ENCODE peak calls at places on chromosomes 1 and 21, in ten cellular contexts. One of them, this sample, is unnamed.

GRCh38 chr21:42622284-42622683 is 31.1 kb upstream of the PDE9A start:
- DNase-seq in HFFc6: no peak
- DNase-seq in fibroblast of pulmonary artery: no peak
- DNase-seq in RWPE2: no peak
- DNase-seq in fibroblast of lung: no peak
- DNase-seq in epithelial cell of esophagus: no peak
- DNase-seq in breast epithelium: no peak
- DNase-seq in astrocyte of the spinal cord: no peak
- DNase-seq in osteocyte: no peak
- DNase-seq in heart right ventricle: no peak
- DNase-seq in this sample: no peak

GRCh38 chr21:17602874-17603273 is 9.8 kb downstream of the BTG3 start:
- DNase-seq in HFFc6: peak
- DNase-seq in fibroblast of pulmonary artery: peak
- DNase-seq in RWPE2: no peak
- DNase-seq in fibroblast of lung: peak
- DNase-seq in epithelial cell of esophagus: no peak
- DNase-seq in breast epithelium: no peak
- DNase-seq in astrocyte of the spinal cord: peak
- DNase-seq in osteocyte: no peak
- DNase-seq in heart right ventricle: no peak
- DNase-seq in this sample: no peak

GRCh38 chr1:162823231-162823630 is 32.7 kb downstream of the HSD17B7 start:
- DNase-seq in HFFc6: no peak
- DNase-seq in fibroblast of pulmonary artery: no peak
- DNase-seq in RWPE2: no peak
- DNase-seq in fibroblast of lung: no peak
- DNase-seq in epithelial cell of esophagus: peak
- DNase-seq in breast epithelium: no peak
- DNase-seq in astrocyte of the spinal cord: no peak
- DNase-seq in osteocyte: no peak
- DNase-seq in heart right ventricle: no peak
- DNase-seq in this sample: no peak

GRCh38 chr1:168628807-168629206 is 52.4 kb downstream of the XCL1 start:
- DNase-seq in HFFc6: peak
- DNase-seq in fibroblast of pulmonary artery: peak
- DNase-seq in RWPE2: peak
- DNase-seq in fibroblast of lung: peak
- DNase-seq in epithelial cell of esophagus: peak
- DNase-seq in breast epithelium: no peak
- DNase-seq in astrocyte of the spinal cord: peak
- DNase-seq in osteocyte: no peak
- DNase-seq in heart right ventricle: no peak
- DNase-seq in this sample: no peak

GRCh38 chr1:1761504-1762376 is 16.5 kb downstream of the NADK start:
- DNase-seq in HFFc6: no peak
- DNase-seq in fibroblast of pulmonary artery: no peak
- DNase-seq in RWPE2: no peak
- DNase-seq in fibroblast of lung: no peak
- DNase-seq in epithelial cell of esophagus: no peak
- DNase-seq in breast epithelium: no peak
- DNase-seq in astrocyte of the spinal cord: no peak
- DNase-seq in osteocyte: no peak
- DNase-seq in heart right ventricle: no peak
- DNase-seq in this sample: no peak

GRCh38 chr1:196034080-196034706 is 574.0 kb downstream of the KCNT2 start:
- DNase-seq in HFFc6: no peak
- DNase-seq in fibroblast of pulmonary artery: peak
- DNase-seq in RWPE2: no peak
- DNase-seq in fibroblast of lung: peak
- DNase-seq in epithelial cell of esophagus: no peak
- DNase-seq in breast epithelium: no peak
- DNase-seq in astrocyte of the spinal cord: peak
- DNase-seq in osteocyte: no peak
- DNase-seq in heart right ventricle: no peak
- DNase-seq in this sample: no peak

GRCh38 chr1:109573785-109574184 is 25.4 kb downstream of the GNAI3 start:
- DNase-seq in HFFc6: no peak
- DNase-seq in fibroblast of pulmonary artery: no peak
- DNase-seq in RWPE2: no peak
- DNase-seq in fibroblast of lung: no peak
- DNase-seq in epithelial cell of esophagus: no peak
- DNase-seq in breast epithelium: no peak
- DNase-seq in astrocyte of the spinal cord: no peak
- DNase-seq in osteocyte: no peak
- DNase-seq in heart right ventricle: no peak
- DNase-seq in this sample: no peak

GRCh38 chr1:90850181-90850924 is 133.3 kb upstream of the BARHL2 start:
- DNase-seq in HFFc6: no peak
- DNase-seq in fibroblast of pulmonary artery: peak
- DNase-seq in RWPE2: no peak
- DNase-seq in fibroblast of lung: no peak
- DNase-seq in epithelial cell of esophagus: no peak
- DNase-seq in breast epithelium: no peak
- DNase-seq in astrocyte of the spinal cord: no peak
- DNase-seq in osteocyte: no peak
- DNase-seq in heart right ventricle: peak
- DNase-seq in this sample: no peak

GRCh38 chr1:913491-914252 is 10.1 kb upstream of the SAMD11 start:
- DNase-seq in HFFc6: no peak
- DNase-seq in fibroblast of pulmonary artery: no peak
- DNase-seq in RWPE2: peak
- DNase-seq in fibroblast of lung: no peak
- DNase-seq in epithelial cell of esophagus: no peak
- DNase-seq in breast epithelium: no peak
- DNase-seq in astrocyte of the spinal cord: no peak
- DNase-seq in osteocyte: no peak
- DNase-seq in heart right ventricle: no peak
- DNase-seq in this sample: no peak

GRCh38 chr1:156444407-156445001 is 56.1 kb downstream of the MEF2D start:
- DNase-seq in HFFc6: no peak
- DNase-seq in fibroblast of pulmonary artery: peak
- DNase-seq in RWPE2: no peak
- DNase-seq in fibroblast of lung: no peak
- DNase-seq in epithelial cell of esophagus: peak
- DNase-seq in breast epithelium: no peak
- DNase-seq in astrocyte of the spinal cord: no peak
- DNase-seq in osteocyte: no peak
- DNase-seq in heart right ventricle: no peak
- DNase-seq in this sample: no peak

GRCh38 chr1:21490774-21491482 is 18.3 kb upstream of the ALPL start:
- DNase-seq in HFFc6: peak
- DNase-seq in fibroblast of pulmonary artery: peak
- DNase-seq in RWPE2: no peak
- DNase-seq in fibroblast of lung: peak
- DNase-seq in epithelial cell of esophagus: peak
- DNase-seq in breast epithelium: no peak
- DNase-seq in astrocyte of the spinal cord: peak
- DNase-seq in osteocyte: no peak
- DNase-seq in heart right ventricle: no peak
- DNase-seq in this sample: no peak

GRCh38 chr1:107669996-107670395 is 295.0 kb downstream of the VAV3 start:
- DNase-seq in HFFc6: no peak
- DNase-seq in fibroblast of pulmonary artery: peak
- DNase-seq in RWPE2: no peak
- DNase-seq in fibroblast of lung: peak
- DNase-seq in epithelial cell of esophagus: peak
- DNase-seq in breast epithelium: peak
- DNase-seq in astrocyte of the spinal cord: peak
- DNase-seq in osteocyte: no peak
- DNase-seq in heart right ventricle: peak
- DNase-seq in this sample: no peak

GRCh38 chr1:30695481-30695880 is 27.9 kb downstream of the MATN1 start:
- DNase-seq in HFFc6: no peak
- DNase-seq in fibroblast of pulmonary artery: no peak
- DNase-seq in RWPE2: no peak
- DNase-seq in fibroblast of lung: peak
- DNase-seq in epithelial cell of esophagus: no peak
- DNase-seq in breast epithelium: peak
- DNase-seq in astrocyte of the spinal cord: no peak
- DNase-seq in osteocyte: no peak
- DNase-seq in heart right ventricle: no peak
- DNase-seq in this sample: no peak

GRCh38 chr1:234851450-234852438 is 241.8 kb upstream of the IRF2BP2 start:
- DNase-seq in HFFc6: peak
- DNase-seq in fibroblast of pulmonary artery: peak
- DNase-seq in RWPE2: no peak
- DNase-seq in fibroblast of lung: no peak
- DNase-seq in epithelial cell of esophagus: peak
- DNase-seq in breast epithelium: no peak
- DNase-seq in astrocyte of the spinal cord: peak
- DNase-seq in osteocyte: no peak
- DNase-seq in heart right ventricle: no peak
- DNase-seq in this sample: no peak

GRCh38 chr1:61951731-61952585 is 209.7 kb downstream of the PATJ start:
- DNase-seq in HFFc6: no peak
- DNase-seq in fibroblast of pulmonary artery: peak
- DNase-seq in RWPE2: no peak
- DNase-seq in fibroblast of lung: no peak
- DNase-seq in epithelial cell of esophagus: peak
- DNase-seq in breast epithelium: no peak
- DNase-seq in astrocyte of the spinal cord: peak
- DNase-seq in osteocyte: no peak
- DNase-seq in heart right ventricle: peak
- DNase-seq in this sample: no peak

GRCh38 chr21:42061195-42061865 is 9.8 kb upstream of the UMODL1 start:
- DNase-seq in HFFc6: no peak
- DNase-seq in fibroblast of pulmonary artery: no peak
- DNase-seq in RWPE2: peak
- DNase-seq in fibroblast of lung: no peak
- DNase-seq in epithelial cell of esophagus: no peak
- DNase-seq in breast epithelium: no peak
- DNase-seq in astrocyte of the spinal cord: no peak
- DNase-seq in osteocyte: no peak
- DNase-seq in heart right ventricle: peak
- DNase-seq in this sample: no peak

GRCh38 chr1:156508205-156508954 is 7.8 kb upstream of the MEF2D start:
- DNase-seq in HFFc6: no peak
- DNase-seq in fibroblast of pulmonary artery: no peak
- DNase-seq in RWPE2: no peak
- DNase-seq in fibroblast of lung: peak
- DNase-seq in epithelial cell of esophagus: no peak
- DNase-seq in breast epithelium: no peak
- DNase-seq in astrocyte of the spinal cord: peak
- DNase-seq in osteocyte: no peak
- DNase-seq in heart right ventricle: peak
- DNase-seq in this sample: no peak

GRCh38 chr1:101188311-101188710 is 48.5 kb upstream of the S1PR1 start:
- DNase-seq in HFFc6: no peak
- DNase-seq in fibroblast of pulmonary artery: no peak
- DNase-seq in RWPE2: no peak
- DNase-seq in fibroblast of lung: peak
- DNase-seq in epithelial cell of esophagus: no peak
- DNase-seq in breast epithelium: no peak
- DNase-seq in astrocyte of the spinal cord: peak
- DNase-seq in osteocyte: no peak
- DNase-seq in heart right ventricle: no peak
- DNase-seq in this sample: no peak

GRCh38 chr1:216851073-216851472 is 127.8 kb upstream of the ESRRG start:
- DNase-seq in HFFc6: no peak
- DNase-seq in fibroblast of pulmonary artery: no peak
- DNase-seq in RWPE2: no peak
- DNase-seq in fibroblast of lung: no peak
- DNase-seq in epithelial cell of esophagus: no peak
- DNase-seq in breast epithelium: no peak
- DNase-seq in astrocyte of the spinal cord: no peak
- DNase-seq in osteocyte: no peak
- DNase-seq in heart right ventricle: no peak
- DNase-seq in this sample: no peak

GRCh38 chr21:36481639-36482038 is 1.7 kb upstream of the CLDN14 start:
- DNase-seq in HFFc6: no peak
- DNase-seq in fibroblast of pulmonary artery: no peak
- DNase-seq in RWPE2: no peak
- DNase-seq in fibroblast of lung: no peak
- DNase-seq in epithelial cell of esophagus: no peak
- DNase-seq in breast epithelium: no peak
- DNase-seq in astrocyte of the spinal cord: no peak
- DNase-seq in osteocyte: no peak
- DNase-seq in heart right ventricle: no peak
- DNase-seq in this sample: no peak

GRCh38 chr1:100713636-100714035 is 5.9 kb upstream of the VCAM1 start:
- DNase-seq in HFFc6: no peak
- DNase-seq in fibroblast of pulmonary artery: no peak
- DNase-seq in RWPE2: no peak
- DNase-seq in fibroblast of lung: no peak
- DNase-seq in epithelial cell of esophagus: peak
- DNase-seq in breast epithelium: no peak
- DNase-seq in astrocyte of the spinal cord: no peak
- DNase-seq in osteocyte: no peak
- DNase-seq in heart right ventricle: no peak
- DNase-seq in this sample: peak

GRCh38 chr1:203968728-203969127 is 104.2 kb upstream of the SOX13 start:
- DNase-seq in HFFc6: no peak
- DNase-seq in fibroblast of pulmonary artery: peak
- DNase-seq in RWPE2: no peak
- DNase-seq in fibroblast of lung: no peak
- DNase-seq in epithelial cell of esophagus: no peak
- DNase-seq in breast epithelium: no peak
- DNase-seq in astrocyte of the spinal cord: no peak
- DNase-seq in osteocyte: no peak
- DNase-seq in heart right ventricle: peak
- DNase-seq in this sample: no peak
- TF ChIP-seq CTCF in HFFc6: no peak
- TF ChIP-seq CTCF in fibroblast of pulmonary artery: no peak
- TF ChIP-seq CTCF in RWPE2: no peak
- TF ChIP-seq CTCF in fibroblast of lung: no peak
- TF ChIP-seq CTCF in epithelial cell of esophagus: no peak
- TF ChIP-seq CTCF in breast epithelium: no peak
- TF ChIP-seq CTCF in astrocyte of the spinal cord: no peak
- TF ChIP-seq CTCF in osteocyte: no peak
- TF ChIP-seq CTCF in heart right ventricle: no peak
- TF ChIP-seq CTCF in this sample: no peak

GRCh38 chr1:43805340-43805739 is 98.0 kb downstream of the ST3GAL3 start:
- DNase-seq in HFFc6: no peak
- DNase-seq in fibroblast of pulmonary artery: no peak
- DNase-seq in RWPE2: no peak
- DNase-seq in fibroblast of lung: no peak
- DNase-seq in epithelial cell of esophagus: no peak
- DNase-seq in breast epithelium: no peak
- DNase-seq in astrocyte of the spinal cord: no peak
- DNase-seq in osteocyte: no peak
- DNase-seq in heart right ventricle: no peak
- DNase-seq in this sample: no peak
- TF ChIP-seq CTCF in HFFc6: no peak
- TF ChIP-seq CTCF in fibroblast of pulmonary artery: no peak
- TF ChIP-seq CTCF in RWPE2: no peak
- TF ChIP-seq CTCF in fibroblast of lung: no peak
- TF ChIP-seq CTCF in epithelial cell of esophagus: no peak
- TF ChIP-seq CTCF in breast epithelium: no peak
- TF ChIP-seq CTCF in astrocyte of the spinal cord: no peak
- TF ChIP-seq CTCF in osteocyte: no peak
- TF ChIP-seq CTCF in heart right ventricle: no peak
- TF ChIP-seq CTCF in this sample: no peak

GRCh38 chr1:5979536-5980313 is 12.5 kb downstream of the NPHP4 start:
- DNase-seq in HFFc6: no peak
- DNase-seq in fibroblast of pulmonary artery: no peak
- DNase-seq in RWPE2: peak
- DNase-seq in fibroblast of lung: no peak
- DNase-seq in epithelial cell of esophagus: no peak
- DNase-seq in breast epithelium: no peak
- DNase-seq in astrocyte of the spinal cord: no peak
- DNase-seq in osteocyte: no peak
- DNase-seq in heart right ventricle: no peak
- DNase-seq in this sample: no peak
- TF ChIP-seq CTCF in HFFc6: no peak
- TF ChIP-seq CTCF in fibroblast of pulmonary artery: no peak
- TF ChIP-seq CTCF in RWPE2: no peak
- TF ChIP-seq CTCF in fibroblast of lung: no peak
- TF ChIP-seq CTCF in epithelial cell of esophagus: no peak
- TF ChIP-seq CTCF in breast epithelium: no peak
- TF ChIP-seq CTCF in astrocyte of the spinal cord: no peak
- TF ChIP-seq CTCF in osteocyte: no peak
- TF ChIP-seq CTCF in heart right ventricle: no peak
- TF ChIP-seq CTCF in this sample: no peak

GRCh38 chr1:51088474-51088873 is 13.6 kb upstream of the C1orf185 start:
- DNase-seq in HFFc6: no peak
- DNase-seq in fibroblast of pulmonary artery: peak
- DNase-seq in RWPE2: no peak
- DNase-seq in fibroblast of lung: peak
- DNase-seq in epithelial cell of esophagus: peak
- DNase-seq in breast epithelium: no peak
- DNase-seq in astrocyte of the spinal cord: no peak
- DNase-seq in osteocyte: no peak
- DNase-seq in heart right ventricle: no peak
- DNase-seq in this sample: no peak
- TF ChIP-seq CTCF in HFFc6: peak
- TF ChIP-seq CTCF in fibroblast of pulmonary artery: peak
- TF ChIP-seq CTCF in RWPE2: peak
- TF ChIP-seq CTCF in fibroblast of lung: peak
- TF ChIP-seq CTCF in epithelial cell of esophagus: peak
- TF ChIP-seq CTCF in breast epithelium: no peak
- TF ChIP-seq CTCF in astrocyte of the spinal cord: peak
- TF ChIP-seq CTCF in osteocyte: peak
- TF ChIP-seq CTCF in heart right ventricle: no peak
- TF ChIP-seq CTCF in this sample: no peak